ENCODE peak calls at places on chromosomes 12 and 14, in four cellular contexts. One of them, this sample, is unnamed.

GRCh38 chr14:21917699-21918436 is 244.2 kb upstream of the OR4E1 start:
- DNase-seq in OCI-LY7: peak
- DNase-seq in sigmoid colon: no peak
- DNase-seq in PC-9: peak
- DNase-seq in this sample: no peak

GRCh38 chr12:111201036-111201435 is 167.9 kb downstream of the PHETA1 start:
- DNase-seq in OCI-LY7: no peak
- DNase-seq in PC-9: no peak
- DNase-seq in sigmoid colon: no peak
- DNase-seq in this sample: no peak

GRCh38 chr12:109735051-109735521 is 21.5 kb downstream of the FAM222A start:
- DNase-seq in sigmoid colon: peak
- DNase-seq in OCI-LY7: no peak
- DNase-seq in PC-9: no peak
- DNase-seq in this sample: peak

GRCh38 chr14:90383731-90384542 is 12.9 kb upstream of the CALM1 start:
- DNase-seq in PC-9: peak
- DNase-seq in sigmoid colon: peak
- DNase-seq in OCI-LY7: peak
- DNase-seq in this sample: peak

GRCh38 chr12:53791735-53792326 is 40.1 kb upstream of the CISTR start:
- DNase-seq in OCI-LY7: peak
- DNase-seq in PC-9: peak
- DNase-seq in sigmoid colon: no peak
- DNase-seq in this sample: no peak

GRCh38 chr12:121513464-121514183 is 67.2 kb downstream of the KDM2B start:
- DNase-seq in sigmoid colon: no peak
- DNase-seq in PC-9: peak
- DNase-seq in OCI-LY7: peak
- DNase-seq in this sample: peak

GRCh38 chr12:10182662-10183061 is 3.8 kb downstream of the TMEM52B start:
- DNase-seq in OCI-LY7: no peak
- DNase-seq in sigmoid colon: no peak
- DNase-seq in PC-9: no peak
- DNase-seq in this sample: no peak

GRCh38 chr14:33435911-33436310 is 497.2 kb downstream of the NPAS3 start:
- DNase-seq in sigmoid colon: no peak
- DNase-seq in PC-9: no peak
- DNase-seq in OCI-LY7: no peak
- DNase-seq in this sample: no peak

GRCh38 chr14:95144849-95145248 is 12.5 kb downstream of the DICER1 start:
- DNase-seq in OCI-LY7: no peak
- DNase-seq in sigmoid colon: no peak
- DNase-seq in PC-9: no peak
- DNase-seq in this sample: no peak

GRCh38 chr12:82896979-82897378 is 210.3 kb downstream of the TMTC2 start:
- DNase-seq in OCI-LY7: no peak
- DNase-seq in PC-9: peak
- DNase-seq in sigmoid colon: no peak
- DNase-seq in this sample: no peak

GRCh38 chr14:73143003-73143402 is 6.7 kb downstream of the PSEN1 start:
- DNase-seq in sigmoid colon: no peak
- DNase-seq in PC-9: no peak
- DNase-seq in OCI-LY7: no peak
- DNase-seq in this sample: no peak

DNA sequence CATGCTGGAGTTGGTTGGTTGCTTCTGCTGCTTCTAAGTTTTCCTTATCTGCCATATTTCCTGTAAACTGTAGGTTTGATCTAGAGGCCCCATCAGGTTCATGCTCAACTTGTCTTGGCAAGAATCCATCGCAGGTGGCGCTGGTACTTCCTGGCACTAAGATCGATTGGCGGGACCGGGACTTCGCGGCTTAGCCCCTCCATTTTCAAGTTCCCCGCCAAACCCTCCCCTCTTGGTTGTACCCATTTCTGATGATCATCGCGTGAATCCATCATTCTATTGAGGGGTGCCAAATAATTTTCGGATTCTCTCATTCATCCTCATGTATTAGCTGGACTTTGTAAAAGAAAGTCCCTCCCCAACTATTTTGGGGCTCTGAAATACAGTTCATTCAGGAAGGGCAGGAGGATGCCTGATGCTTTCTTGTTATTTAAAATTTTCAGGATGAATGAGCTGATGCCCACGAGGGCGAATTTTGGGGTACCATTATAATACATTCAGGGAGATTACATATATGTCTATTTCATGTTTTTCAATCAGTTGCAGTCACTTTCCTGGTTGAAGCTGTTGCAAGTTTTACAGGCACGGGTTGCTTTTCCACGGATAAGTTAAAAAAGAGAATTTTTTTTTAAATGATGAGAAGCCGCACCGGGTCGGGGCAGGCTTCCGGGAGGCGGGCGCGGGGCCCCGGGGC is 424 bp upstream of the BRI3BP start:
- DNase-seq in PC-9: peak
- DNase-seq in sigmoid colon: no peak
- DNase-seq in OCI-LY7: peak
- DNase-seq in this sample: no peak
- TF ChIP-seq CTCF in PC-9: peak
- TF ChIP-seq CTCF in sigmoid colon: no peak
- TF ChIP-seq CTCF in OCI-LY7: peak
- TF ChIP-seq CTCF in this sample: peak

GRCh38 chr14:103854017-103854808 is 6.8 kb upstream of the PPP1R13B start:
- DNase-seq in PC-9: peak
- DNase-seq in OCI-LY7: no peak
- DNase-seq in sigmoid colon: no peak
- DNase-seq in this sample: no peak

GRCh38 chr14:103857256-103857655 is 9.9 kb upstream of the PPP1R13B start:
- DNase-seq in sigmoid colon: no peak
- DNase-seq in OCI-LY7: no peak
- DNase-seq in PC-9: no peak
- DNase-seq in this sample: no peak

GRCh38 chr14:103854822-103855733 is 7.7 kb upstream of the PPP1R13B start:
- DNase-seq in PC-9: peak
- DNase-seq in OCI-LY7: no peak
- DNase-seq in sigmoid colon: no peak
- DNase-seq in this sample: peak

GRCh38 chr14:103856105-103856504 is 8.7 kb upstream of the PPP1R13B start:
- DNase-seq in OCI-LY7: no peak
- DNase-seq in PC-9: no peak
- DNase-seq in sigmoid colon: no peak
- DNase-seq in this sample: no peak

DNA sequence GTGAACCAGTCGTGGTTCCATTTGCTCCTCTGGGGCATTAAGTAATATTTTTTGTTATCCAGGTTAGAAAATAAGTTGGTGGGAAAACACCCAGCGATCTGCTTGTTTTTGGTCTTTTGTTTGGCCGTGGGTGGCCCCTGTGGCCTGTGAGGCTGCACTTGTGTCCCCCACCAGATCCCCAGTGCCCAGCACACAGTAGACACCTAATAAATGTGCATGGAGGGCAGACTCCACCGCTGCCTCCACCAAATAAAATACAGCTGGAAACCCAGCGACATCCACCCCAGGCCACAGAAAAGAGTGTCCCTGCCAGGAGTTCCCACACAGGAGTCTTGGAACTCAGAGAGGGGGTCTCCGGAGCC is 8.3 kb upstream of the PPP1R13B start:
- DNase-seq in PC-9: no peak
- DNase-seq in OCI-LY7: no peak
- DNase-seq in sigmoid colon: no peak
- DNase-seq in this sample: no peak
- H3K27ac ChIP-seq in PC-9: no peak
- H3K27ac ChIP-seq in OCI-LY7: no peak
- H3K27ac ChIP-seq in sigmoid colon: no peak
- H3K27ac ChIP-seq in this sample: peak

DNA sequence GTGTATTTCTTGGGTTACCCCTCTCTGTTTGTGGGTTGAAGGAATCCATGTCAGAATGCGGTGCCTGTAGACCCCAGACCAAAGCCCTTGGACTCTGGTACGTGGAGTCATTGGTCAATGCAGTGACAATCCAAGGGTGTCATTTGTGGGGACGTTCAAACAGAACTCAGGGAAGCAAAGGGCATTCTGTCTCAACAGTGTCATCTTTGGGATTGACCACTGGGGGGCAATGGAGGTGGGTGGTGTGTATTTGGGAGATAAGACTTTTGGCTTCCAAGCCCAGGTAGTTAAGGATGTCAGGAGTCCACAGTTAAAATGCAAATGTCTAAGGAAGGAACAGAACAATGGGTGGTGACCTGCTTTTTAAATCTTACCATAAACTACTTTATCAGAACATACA is 54.6 kb upstream of the CCDC175 start:
- DNase-seq in PC-9: no peak
- DNase-seq in OCI-LY7: peak
- DNase-seq in sigmoid colon: no peak
- DNase-seq in this sample: no peak
- TF ChIP-seq CTCF in PC-9: peak
- TF ChIP-seq CTCF in OCI-LY7: peak
- TF ChIP-seq CTCF in sigmoid colon: no peak
- TF ChIP-seq CTCF in this sample: peak

DNA sequence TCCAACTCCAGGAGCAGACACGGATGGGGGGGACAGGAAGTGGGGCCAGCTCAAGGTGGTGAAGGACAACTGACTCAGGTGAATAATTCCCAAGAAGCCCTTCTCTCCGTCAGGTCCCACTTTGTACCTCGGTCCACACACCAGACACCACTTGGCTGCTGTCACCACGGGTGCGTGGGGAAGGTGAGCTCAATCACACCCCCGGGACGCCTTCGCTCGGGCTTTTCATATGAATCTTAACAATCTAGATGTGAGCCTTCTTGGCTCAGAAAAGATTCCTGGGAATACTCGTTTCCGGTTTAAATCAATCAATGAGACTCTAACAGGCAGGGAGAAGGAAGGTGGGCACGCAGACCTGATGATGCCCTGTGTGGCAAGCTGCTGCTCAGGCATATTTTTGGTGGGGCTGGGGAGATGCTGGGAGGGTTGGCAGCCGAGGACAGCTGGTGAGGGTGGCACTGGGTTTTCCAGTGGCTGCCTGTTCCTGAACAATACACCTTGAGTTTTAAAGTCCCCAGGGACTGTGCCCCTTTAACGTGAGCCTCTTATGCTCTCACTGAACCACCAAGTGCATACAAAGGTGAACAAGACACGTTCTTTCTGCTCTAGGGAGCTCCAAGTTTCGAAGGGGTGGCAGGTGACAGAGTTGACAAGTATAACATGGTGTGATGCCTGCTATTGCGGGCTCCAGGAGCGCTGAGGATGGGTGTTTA is 5.1 kb downstream of the TESC start:
- DNase-seq in PC-9: no peak
- DNase-seq in OCI-LY7: no peak
- DNase-seq in sigmoid colon: peak
- DNase-seq in this sample: peak
- H3K27ac ChIP-seq in PC-9: no peak
- H3K27ac ChIP-seq in OCI-LY7: no peak
- H3K27ac ChIP-seq in sigmoid colon: no peak
- H3K27ac ChIP-seq in this sample: no peak

DNA sequence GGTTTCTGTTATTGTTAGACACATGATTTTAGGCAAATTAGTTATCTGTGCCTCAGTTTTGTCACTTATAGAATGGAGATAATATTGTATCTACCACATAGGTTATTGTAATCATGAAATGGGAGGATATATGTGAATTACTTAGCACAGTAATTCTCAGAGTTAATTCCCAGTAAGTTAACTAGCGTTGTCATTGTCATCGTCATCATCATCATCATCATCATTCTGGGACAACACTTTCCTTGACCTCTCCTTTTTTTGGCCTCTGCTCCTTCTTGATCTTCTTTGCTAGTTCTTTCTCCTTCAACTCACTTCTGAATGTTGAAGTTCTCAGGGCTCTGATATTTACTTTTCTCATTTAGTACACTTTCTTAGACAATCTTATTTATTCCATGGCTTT is 13.8 kb downstream of the MSRB3 start:
- DNase-seq in PC-9: no peak
- DNase-seq in OCI-LY7: no peak
- DNase-seq in sigmoid colon: no peak
- DNase-seq in this sample: no peak
- TF ChIP-seq CTCF in PC-9: no peak
- TF ChIP-seq CTCF in OCI-LY7: no peak
- TF ChIP-seq CTCF in sigmoid colon: no peak
- TF ChIP-seq CTCF in this sample: no peak

This sample was measured in upper lobe of right lung.